ENCODE peak calls at places on chromosomes 6 and 20, in four cellular contexts. L, N, R and F are unnamed samples. For H3K4me1, the result is how much of the 10 kb centered on the place peaks cover.

GRCh38 chr6:135853227-135853626 is 1.7 kb downstream of the PDE7B start:
- DNase-seq in L (no peak), N (no peak), R (no peak), F (no peak)

GRCh38 chr20:4544765-4545164 is 176.9 kb upstream of the PRND start:
- DNase-seq in L (no peak), N (no peak), R (no peak), F (no peak)

GRCh38 chr20:51888186-51888790 is 86.0 kb upstream of the SALL4 start:
- DNase-seq in L (no peak), N (no peak), R (no peak), F (no peak)

GRCh38 chr20:13348301-13349239 is 127.5 kb downstream of the ISM1 start:
- DNase-seq in L (no peak), N (no peak), R (no peak), F (no peak)

GRCh38 chr6:29490552-29490951 is 2.8 kb upstream of the MAS1L start:
- DNase-seq in L (no peak), N (no peak), R (no peak), F (no peak)

GRCh38 chr6:143059616-143060353 is 904 bp upstream of the AIG1 start:
- DNase-seq in L (no peak), N (no peak), R (no peak), F (no peak)

GRCh38 chr6:106556368-106556960 is 72.8 kb downstream of the RTN4IP1 start:
- DNase-seq in L (no peak), N (no peak), R (no peak), F (no peak)

GRCh38 chr6:104595315-104595820 is 264.4 kb downstream of the HACE1 start:
- DNase-seq in L (no peak), N (no peak), R (no peak), F (no peak)

GRCh38 chr6:38755207-38755606 is 40.1 kb downstream of the DNAH8 start:
- DNase-seq in L (no peak), N (no peak), R (no peak), F (no peak)

GRCh38 chr6:28489366-28490190 is 26.0 kb downstream of the GPX6 start:
- DNase-seq in L (peak), N (peak), R (peak), F (no peak)

GRCh38 chr6:2630362-2630761 is 120.4 kb downstream of the MYLK4 start:
- DNase-seq in L (no peak), N (no peak), R (peak), F (no peak)

GRCh38 chr6:109239192-109239917 is 142.9 kb downstream of the CD164 start:
- DNase-seq in L (no peak), N (no peak), R (no peak), F (no peak)

GRCh38 chr20:4920131-4920530 is 81.2 kb downstream of the SLC23A2 start:
- DNase-seq in L (no peak), N (no peak), R (no peak), F (no peak)

GRCh38 chr6:28634758-28635546 is 109.3 kb downstream of the GPX5 start:
- DNase-seq in L (no peak), N (no peak), R (no peak), F (no peak)

GRCh38 chr6:45574885-45575284 is 197.2 kb upstream of the SUPT3H start:
- DNase-seq in L (no peak), N (no peak), R (no peak), F (no peak)

GRCh38 chr6:71383891-71384489 is 95.4 kb downstream of the OGFRL1 start:
- DNase-seq in L (no peak), N (no peak), R (no peak), F (no peak)

GRCh38 chr6:40803897-40804702 is 216.9 kb upstream of the LRFN2 start:
- DNase-seq in L (no peak), N (no peak), R (no peak), F (no peak)

GRCh38 chr20:63014287-63014686 is 7.5 kb upstream of the BHLHE23 start:
- DNase-seq in L (no peak), N (no peak), R (no peak), F (no peak)

GRCh38 chr6:126033696-126034095 is 47.4 kb downstream of the TRMT11 start:
- DNase-seq in L (peak), N (peak), R (no peak), F (no peak)

GRCh38 chr6:139364302-139364981 is 10.0 kb downstream of the CITED2 start:
- DNase-seq in L (no peak), N (no peak), R (no peak), F (no peak)

GRCh38 chr6:154878866-154879491 is 116.1 kb upstream of the TIAM2 start:
- DNase-seq in L (no peak), N (no peak), R (no peak), F (no peak)

GRCh38 chr20:22582386-22582959 is 1.9 kb downstream of the FOXA2 start:
- DNase-seq in L (no peak), N (no peak), R (no peak), F (no peak)
- H3K4me1 ChIP-seq in L (under half), N (under half), R (under half), F (under half)

GRCh38 chr6:25038300-25038699 is 102.5 kb upstream of the RIPOR2 start:
- DNase-seq in L (no peak), N (no peak), R (no peak), F (no peak)

GRCh38 chr6:25041676-25042598 is 106.2 kb upstream of the RIPOR2 start:
- DNase-seq in L (no peak), N (no peak), R (no peak), F (peak)

GRCh38 chr6:25042984-25043725 is 107.4 kb upstream of the RIPOR2 start:
- DNase-seq in L (no peak), N (no peak), R (no peak), F (no peak)

GRCh38 chr6:25038992-25039391 is 103.2 kb upstream of the RIPOR2 start:
- DNase-seq in L (no peak), N (no peak), R (no peak), F (no peak)

GRCh38 chr6:25042599-25042936 is 106.8 kb upstream of the RIPOR2 start:
- DNase-seq in L (no peak), N (no peak), R (no peak), F (no peak)
- H3K4me1 ChIP-seq in L (under half), N (under half), R (under half), F (under half)

GRCh38 chr6:144347447-144347758 is 62.3 kb downstream of the UTRN start:
- DNase-seq in L (no peak), N (no peak), R (no peak), F (no peak)
- H3K4me1 ChIP-seq in L (under half), N (under half), R (half or more), F (half or more)

GRCh38 chr6:145815875-145816274 is 1.3 kb upstream of the FBXO30 start:
- DNase-seq in L (no peak), N (no peak), R (no peak), F (no peak)

GRCh38 chr6:145813285-145814034 is 1.1 kb downstream of the FBXO30 start:
- DNase-seq in L (no peak), N (no peak), R (peak), F (no peak)

GRCh38 chr6:145814035-145814500 is 527 bp downstream of the FBXO30 start:
- DNase-seq in L (peak), N (peak), R (peak), F (no peak)

GRCh38 chr6:145815351-145815772 is 767 bp upstream of the FBXO30 start:
- DNase-seq in L (peak), N (no peak), R (no peak), F (no peak)

GRCh38 chr6:145814501-145815350 is at the start of gene FBXO30:
- DNase-seq in L (peak), N (peak), R (peak), F (peak)
- H3K4me1 ChIP-seq in L (under half), N (under half), R (under half), F (under half)

GRCh38 chr20:50413088-50413500 is 97.1 kb upstream of the PTPN1 start:
- DNase-seq in L (no peak), N (peak), R (no peak), F (no peak)
- H3K4me1 ChIP-seq in L (under half), N (under half), R (under half), F (under half)

GRCh38 chr6:67141012-67141411 is 1434.0 kb upstream of the EYS start:
- DNase-seq in L (no peak), N (no peak), R (no peak), F (no peak)
- H3K4me1 ChIP-seq in L (under half), N (under half), R (under half), F (under half)